ENCODE peak calls at places on chromosomes 4 and X, in eight cellular contexts. G is A549, R is GM23338, Q is kidney epithelial cell, X is uterus, P is Panc1, B is AG09309, N is hepatocyte. H is an unnamed sample.

GRCh38 chrX:38192007-38192625 is 28.6 kb downstream of the SRPX start:
- DNase-seq in G (no peak), R (peak), Q (no peak), X (no peak), P (no peak), B (no peak), N (no peak), H (no peak)

GRCh38 chr4:155748039-155748438 is 10.8 kb upstream of the GUCY1B1 start:
- DNase-seq in G (no peak), R (peak), Q (no peak), X (no peak), P (no peak), B (no peak), N (no peak), H (no peak)

GRCh38 chrX:98299785-98300184 is 1416.1 kb downstream of the RPA4 start:
- DNase-seq in G (no peak), R (no peak), Q (no peak), X (no peak), P (no peak), B (no peak), N (no peak), H (no peak)

GRCh38 chrX:151516538-151517187 is 46.8 kb upstream of the PASD1 start:
- DNase-seq in G (no peak), R (no peak), Q (no peak), X (no peak), P (no peak), B (no peak), N (no peak), H (no peak)

GRCh38 chr4:177220376-177220775 is 89.3 kb upstream of the NEIL3 start:
- DNase-seq in G (no peak), R (no peak), Q (no peak), X (no peak), P (no peak), B (no peak), N (no peak), H (no peak)

GRCh38 chrX:23788521-23788920 is 5.5 kb downstream of the SAT1 start:
- DNase-seq in G (no peak), R (no peak), Q (no peak), X (no peak), P (no peak), B (no peak), N (no peak), H (no peak)

GRCh38 chr4:8295471-8295870 is 25.9 kb downstream of the HTRA3 start:
- DNase-seq in G (no peak), R (no peak), Q (no peak), X (no peak), P (no peak), B (no peak), N (no peak), H (no peak)

GRCh38 chrX:47662144-47662657 is 3.2 kb upstream of the UXT start:
- DNase-seq in G (no peak), R (no peak), Q (peak), X (no peak), P (no peak), B (peak), N (peak), H (peak)

GRCh38 chrX:137342969-137343368 is 223.0 kb upstream of the ZIC3 start:
- DNase-seq in G (no peak), R (no peak), Q (no peak), X (no peak), P (no peak), B (no peak), N (no peak), H (no peak)

GRCh38 chrX:40201486-40201885 is 103.7 kb upstream of the BCOR start:
- DNase-seq in G (no peak), R (no peak), Q (no peak), X (no peak), P (no peak), B (no peak), N (no peak), H (no peak)

GRCh38 chr4:99144070-99144469 is at the start of gene ADH4:
- DNase-seq in G (no peak), R (no peak), Q (no peak), X (peak), P (no peak), B (no peak), N (peak), H (no peak)

GRCh38 chrX:46991664-46992063 is 79.4 kb downstream of the JADE3 start:
- DNase-seq in G (no peak), R (peak), Q (no peak), X (no peak), P (no peak), B (no peak), N (no peak), H (no peak)

GRCh38 chrX:118974088-118974907 is at the start of gene LONRF3:
- DNase-seq in G (peak), R (no peak), Q (no peak), X (peak), P (peak), B (no peak), N (peak), H (no peak)

GRCh38 chrX:25125483-25125882 is 109.7 kb upstream of the ARX start:
- DNase-seq in G (no peak), R (no peak), Q (no peak), X (no peak), P (no peak), B (no peak), N (no peak), H (no peak)

GRCh38 chr4:185810746-185811508 is 1.1 kb downstream of the SORBS2 start:
- DNase-seq in G (no peak), R (peak), Q (no peak), X (no peak), P (no peak), B (no peak), N (no peak), H (no peak)

DNA sequence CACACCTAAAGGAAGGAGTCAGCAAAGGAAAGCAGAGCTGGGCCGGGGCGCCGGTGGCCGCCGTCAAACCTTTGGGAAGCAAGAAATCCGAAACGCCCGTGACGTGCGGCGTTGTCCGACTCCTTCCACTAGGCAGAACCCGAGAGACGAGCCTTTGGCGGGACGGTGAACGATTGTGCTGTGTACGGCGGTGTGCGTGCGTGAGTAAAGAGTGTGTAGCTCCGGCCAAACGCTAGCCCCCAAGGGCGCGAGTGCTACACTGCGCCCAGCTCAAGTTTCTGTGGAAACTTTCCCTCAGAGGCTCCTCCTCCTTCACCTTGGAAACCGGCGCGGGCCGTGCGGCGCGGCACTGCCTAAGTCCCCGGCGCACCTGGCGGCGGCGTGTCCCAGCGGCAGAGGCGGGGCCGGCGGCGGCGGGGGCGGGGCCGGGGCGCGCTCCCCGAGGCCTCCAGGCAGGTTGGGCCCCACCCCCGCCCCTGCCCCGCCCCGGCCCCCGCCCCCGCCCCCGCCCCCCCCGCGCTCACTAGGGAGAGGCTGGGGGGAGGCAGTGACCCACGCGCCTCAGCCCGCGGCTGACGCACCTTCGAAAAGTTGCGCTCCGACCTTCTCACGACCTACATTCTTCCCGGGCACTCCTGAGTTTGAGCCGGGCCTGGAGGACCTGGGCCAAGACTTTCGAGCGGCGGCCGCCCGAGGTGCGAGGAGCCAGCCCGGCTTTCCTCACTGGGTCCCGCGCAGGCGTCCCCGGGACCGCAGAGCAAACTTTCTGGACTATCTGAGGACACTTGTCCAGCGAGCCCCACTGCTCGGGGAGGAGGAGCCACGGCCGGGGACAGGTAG is at the start of gene FHIP1A:
- DNase-seq in G (peak), R (peak), Q (no peak), X (peak), P (no peak), B (no peak), N (peak), H (no peak)
- TF ChIP-seq CTCF in G (no peak), R (no peak), Q (peak), X (peak), P (no peak), B (no peak), N (peak), H (peak)

GRCh38 chrX:369563-370101 is 17.1 kb downstream of the PPP2R3B start:
- DNase-seq in G (no peak), R (no peak), Q (no peak), X (no peak), P (no peak), B (no peak), N (no peak), H (no peak)

GRCh38 chrX:372856-373640 is 13.7 kb downstream of the PPP2R3B start:
- DNase-seq in G (no peak), R (no peak), Q (no peak), X (no peak), P (no peak), B (no peak), N (no peak), H (no peak)

GRCh38 chrX:371907-372306 is 14.8 kb downstream of the PPP2R3B start:
- DNase-seq in G (no peak), R (peak), Q (no peak), X (no peak), P (no peak), B (no peak), N (no peak), H (no peak)

GRCh38 chrX:370244-370962 is 16.3 kb downstream of the PPP2R3B start:
- DNase-seq in G (no peak), R (peak), Q (no peak), X (no peak), P (no peak), B (no peak), N (no peak), H (no peak)

GRCh38 chrX:370963-371745 is 15.6 kb downstream of the PPP2R3B start:
- DNase-seq in G (no peak), R (no peak), Q (no peak), X (no peak), P (no peak), B (no peak), N (no peak), H (no peak)
- H3K4me3 ChIP-seq in G (no peak), R (no peak), Q (no peak), X (no peak), P (no peak), B (no peak), N (no peak), H (no peak)

DNA sequence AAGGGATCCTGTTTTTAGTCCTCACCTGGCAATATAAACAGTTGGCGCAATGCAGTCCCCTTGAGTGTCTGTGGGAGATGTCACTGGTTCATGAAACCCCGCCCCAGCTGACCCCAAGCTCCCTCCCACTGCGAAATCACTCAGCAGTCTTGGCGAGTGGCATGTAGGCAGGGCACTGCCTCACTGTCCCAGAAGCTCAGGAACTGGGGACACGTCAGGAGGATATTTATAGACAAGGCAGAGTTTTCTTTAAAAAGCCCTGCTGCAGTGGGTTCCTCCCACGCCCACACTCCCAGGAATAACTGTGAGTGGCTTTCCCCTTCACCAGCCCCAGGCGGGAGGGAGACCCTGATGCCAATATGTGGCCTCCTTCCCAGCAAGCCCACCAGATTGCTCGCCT is 44.3 kb upstream of the PPP2R2C start:
- DNase-seq in G (no peak), R (no peak), Q (no peak), X (no peak), P (no peak), B (no peak), N (no peak), H (no peak)
- TF ChIP-seq CTCF in G (no peak), R (no peak), Q (no peak), X (no peak), P (no peak), B (no peak), N (no peak), H (no peak)

GRCh38 chrX:136106920-136107534 is 40.3 kb upstream of the FHL1 start:
- DNase-seq in G (no peak), R (no peak), Q (no peak), X (no peak), P (no peak), B (no peak), N (no peak), H (no peak)

DNA sequence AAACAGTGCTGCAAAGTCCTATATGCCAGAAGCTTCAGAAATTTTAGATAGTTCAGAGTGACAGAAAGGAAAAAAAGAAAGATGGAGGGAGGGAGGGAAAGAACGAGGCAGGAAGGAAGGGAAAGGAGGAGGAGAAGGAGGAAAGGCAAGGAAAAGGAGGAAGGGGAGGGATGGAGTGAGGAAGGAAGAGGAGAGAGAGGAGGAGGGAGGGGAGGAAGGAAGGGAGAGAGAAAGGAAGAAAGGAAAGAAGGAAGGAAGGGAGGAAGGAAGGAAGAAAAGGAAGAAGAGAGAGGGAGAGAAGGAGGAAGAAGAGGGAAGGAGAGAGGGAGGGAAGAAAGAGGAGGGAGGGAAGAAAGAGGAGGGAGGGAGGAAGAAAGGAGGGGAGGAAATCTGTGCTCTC is 42.4 kb upstream of the FHL1 start:
- DNase-seq in G (no peak), R (no peak), Q (no peak), X (no peak), P (no peak), B (no peak), N (no peak), H (no peak)
- H3K4me3 ChIP-seq in G (no peak), R (no peak), Q (no peak), X (no peak), P (no peak), B (no peak), N (no peak), H (no peak)

GRCh38 chrX:70422886-70423336 is at the start of gene GDPD2:
- DNase-seq in G (no peak), R (peak), Q (no peak), X (no peak), P (no peak), B (no peak), N (peak), H (no peak)
- TF ChIP-seq CTCF in G (peak), R (peak), Q (peak), X (no peak), P (peak), B (peak), N (peak), H (peak)

GRCh38 chr4:54099287-54099958 is 540 bp upstream of the GSX2 start:
- DNase-seq in G (no peak), R (peak), Q (peak), X (no peak), P (no peak), B (no peak), N (no peak), H (no peak)

GRCh38 chr4:54096563-54096962 is 3.4 kb upstream of the GSX2 start:
- DNase-seq in G (no peak), R (peak), Q (no peak), X (no peak), P (no peak), B (no peak), N (no peak), H (no peak)

GRCh38 chr4:54097152-54097551 is 2.8 kb upstream of the GSX2 start:
- DNase-seq in G (no peak), R (no peak), Q (no peak), X (no peak), P (no peak), B (no peak), N (no peak), H (no peak)

GRCh38 chr4:54099959-54100606 is at the start of gene GSX2:
- DNase-seq in G (no peak), R (peak), Q (no peak), X (no peak), P (no peak), B (no peak), N (no peak), H (no peak)

GRCh38 chr4:54098375-54098774 is 1.6 kb upstream of the GSX2 start:
- DNase-seq in G (no peak), R (peak), Q (no peak), X (no peak), P (no peak), B (no peak), N (no peak), H (no peak)
- H3K4me3 ChIP-seq in G (no peak), R (peak), Q (no peak), X (no peak), P (no peak), B (no peak), N (no peak), H (no peak)

GRCh38 chr4:80072607-80073361 is at the start of gene ANTXR2:
- DNase-seq in G (peak), R (peak), Q (peak), X (peak), P (no peak), B (peak), N (peak), H (no peak)
- TF ChIP-seq CTCF in G (no peak), R (no peak), Q (no peak), X (peak), P (no peak), B (peak), N (peak), H (no peak)

GRCh38 chr4:165331823-165332222 is 4.4 kb downstream of the MSMO1 start:
- DNase-seq in G (no peak), R (peak), Q (no peak), X (no peak), P (no peak), B (no peak), N (no peak), H (no peak)
- H3K4me3 ChIP-seq in G (no peak), R (peak), Q (peak), X (no peak), P (no peak), B (no peak), N (peak), H (peak)

H was measured in epithelial cell of proximal tubule.